ENCODE peak calls at places on chromosome 3, in nine cellular contexts. G is fibroblast of lung, H is uterus, F is foreskin keratinocyte, M is GM20000, Y is omental fat pad, K is fibroblast of pulmonary artery, T is B cell, X is A549. N is an unnamed sample.
A peak's percentile ranks its signal among the peaks of the same experiment; 100 is the strongest.

GRCh38 chr3:195820901-195821300 is 9.2 kb upstream of the MUC4 start:
- DNase-seq in M (no peak), G (no peak), K (no peak), H (no peak), T (no peak), F (no peak), X (no peak), Y (no peak), N (no peak)

GRCh38 chr3:150317469-150317868 is 90.6 kb upstream of the TSC22D2 start:
- DNase-seq in M (no peak), X (peak; percentile 75), F (no peak), G (no peak), H (no peak), T (no peak), K (no peak), Y (no peak), N (no peak)

GRCh38 chr3:126544596-126545281 is 14.0 kb downstream of the C3orf22 start:
- DNase-seq in K (no peak), G (no peak), M (no peak), Y (peak; percentile 20), X (no peak), T (no peak), H (peak; percentile 7), F (no peak), N (no peak)

GRCh38 chr3:129576514-129577345 is 29.7 kb downstream of the PLXND1 start:
- DNase-seq in X (no peak), K (no peak), Y (no peak), F (no peak), H (no peak), T (peak; percentile 92), G (no peak), M (peak; percentile 76), N (no peak)

GRCh38 chr3:112519424-112520001 is 20.2 kb upstream of the BTLA start:
- DNase-seq in H (no peak), Y (no peak), X (peak; percentile 73), T (peak; percentile 56), K (peak; percentile 91), G (peak; percentile 86), M (peak; percentile 58), F (peak; percentile 55), N (peak; percentile 72)

GRCh38 chr3:110199588-110199943 is 862.2 kb upstream of the DPPA4 start:
- DNase-seq in K (no peak), X (no peak), F (no peak), Y (no peak), H (no peak), M (no peak), G (no peak), T (no peak), N (no peak)

GRCh38 chr3:45280227-45280626 is 54.1 kb upstream of the TMEM158 start:
- DNase-seq in M (no peak), G (no peak), F (peak; percentile 11), K (no peak), H (no peak), Y (no peak), T (no peak), X (no peak), N (no peak)

GRCh38 chr3:185153170-185153733 is 392 bp upstream of the C3orf70 start:
- DNase-seq in Y (no peak), M (peak; percentile 62), G (no peak), X (no peak), T (no peak), H (peak; percentile 16), F (no peak), K (no peak), N (no peak)

GRCh38 chr3:142366434-142366833 is 81.4 kb downstream of the XRN1 start:
- DNase-seq in T (no peak), G (no peak), F (no peak), X (peak; percentile 45), Y (no peak), H (no peak), K (peak; percentile 16), M (no peak), N (no peak)

GRCh38 chr3:147370316-147370715 is 36.0 kb downstream of the ZIC4 start:
- DNase-seq in K (no peak), M (no peak), H (no peak), Y (no peak), T (no peak), G (no peak), X (no peak), F (no peak), N (no peak)

GRCh38 chr3:33855884-33856546 is 57.6 kb downstream of the PDCD6IP start:
- DNase-seq in X (no peak), K (peak; percentile 48), T (no peak), H (no peak), Y (no peak), F (peak; percentile 81), M (no peak), G (no peak), N (no peak)

GRCh38 chr3:183698760-183699159 is 1.2 kb downstream of the YEATS2 start:
- DNase-seq in X (no peak), T (peak; percentile 42), K (peak; percentile 40), F (no peak), H (no peak), G (peak; percentile 52), M (peak; percentile 44), Y (no peak), N (no peak)

GRCh38 chr3:88059380-88060160 is 515 bp downstream of the ZNF654 start:
- DNase-seq in K (no peak), M (peak; percentile 25), X (no peak), Y (no peak), H (peak; percentile 24), T (no peak), G (no peak), F (peak; percentile 13), N (no peak)

GRCh38 chr3:149343951-149344350 is 10.5 kb upstream of the TM4SF18 start:
- DNase-seq in T (no peak), X (no peak), G (no peak), F (no peak), Y (no peak), M (no peak), H (no peak), K (no peak), N (no peak)

GRCh38 chr3:38097446-38098375 is 39.2 kb downstream of the ACAA1 start:
- DNase-seq in Y (no peak), H (no peak), T (peak; percentile 37), G (no peak), K (no peak), X (no peak), M (no peak), F (no peak), N (no peak)

GRCh38 chr3:64238971-64239667 is 13.9 kb upstream of the PRICKLE2 start:
- DNase-seq in T (no peak), G (peak; percentile 94), M (no peak), Y (peak; percentile 25), H (peak; percentile 87), F (peak; percentile 87), X (peak; percentile 84), K (peak; percentile 95), N (peak; percentile 90)

GRCh38 chr3:15633159-15633558 is 31.6 kb downstream of the BTD start:
- DNase-seq in H (no peak), T (no peak), F (no peak), G (no peak), Y (no peak), M (no peak), X (no peak), K (no peak), N (no peak)

DNA sequence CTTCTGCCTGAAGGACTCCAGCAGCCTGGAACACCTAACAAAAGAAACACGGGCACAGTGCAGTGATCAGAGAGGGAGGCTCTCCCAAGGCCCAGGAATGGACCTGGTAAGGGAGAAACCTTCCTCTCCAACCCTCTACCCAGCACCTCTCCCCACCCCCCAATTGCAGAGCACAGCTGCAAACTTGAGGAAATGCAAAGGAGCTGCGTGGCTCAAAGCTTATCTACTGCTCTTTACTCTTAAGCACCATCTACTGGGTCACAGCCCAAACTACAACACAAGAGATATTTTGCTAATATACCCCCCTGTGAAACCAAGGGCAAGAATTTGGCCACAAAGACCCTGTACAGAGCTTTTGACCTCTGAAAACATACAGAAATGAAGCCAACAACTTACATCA is 328.3 kb downstream of the OXSM start:
- DNase-seq in M (peak; percentile 27), X (no peak), H (no peak), T (no peak), Y (no peak), F (no peak), G (no peak), K (no peak), N (no peak)
- TF ChIP-seq CTCF in M (no peak), X (no peak), H (no peak), T (no peak), Y (no peak), F (peak; percentile 9), G (no peak), K (no peak), N (no peak)

GRCh38 chr3:13222891-13223573 is 149.8 kb upstream of the IQSEC1 start:
- DNase-seq in T (no peak), X (no peak), G (no peak), M (no peak), Y (no peak), F (no peak), H (no peak), K (no peak), N (no peak)
- TF ChIP-seq CTCF in T (no peak), X (no peak), G (no peak), M (no peak), Y (no peak), F (no peak), H (no peak), K (no peak), N (no peak)

GRCh38 chr3:168544097-168544957 is 448.6 kb upstream of the GOLIM4 start:
- DNase-seq in F (no peak), X (no peak), M (no peak), H (no peak), K (peak; percentile 11), T (no peak), G (peak; percentile 33), Y (no peak), N (no peak)
- TF ChIP-seq CTCF in F (peak; percentile 38), X (no peak), M (no peak), H (no peak), K (peak; percentile 23), T (no peak), G (no peak), Y (no peak), N (no peak)

GRCh38 chr3:62662680-62663079 is 212.5 kb downstream of the CADPS start:
- DNase-seq in F (no peak), K (no peak), X (no peak), Y (no peak), H (no peak), M (no peak), G (no peak), T (no peak), N (no peak)

GRCh38 chr3:62653806-62654205 is 221.4 kb downstream of the CADPS start:
- DNase-seq in K (no peak), T (no peak), G (no peak), Y (no peak), M (no peak), X (no peak), H (no peak), F (no peak), N (no peak)

GRCh38 chr3:62655319-62656063 is 219.7 kb downstream of the CADPS start:
- DNase-seq in K (no peak), M (no peak), X (no peak), H (no peak), T (no peak), Y (no peak), F (no peak), G (no peak), N (no peak)

DNA sequence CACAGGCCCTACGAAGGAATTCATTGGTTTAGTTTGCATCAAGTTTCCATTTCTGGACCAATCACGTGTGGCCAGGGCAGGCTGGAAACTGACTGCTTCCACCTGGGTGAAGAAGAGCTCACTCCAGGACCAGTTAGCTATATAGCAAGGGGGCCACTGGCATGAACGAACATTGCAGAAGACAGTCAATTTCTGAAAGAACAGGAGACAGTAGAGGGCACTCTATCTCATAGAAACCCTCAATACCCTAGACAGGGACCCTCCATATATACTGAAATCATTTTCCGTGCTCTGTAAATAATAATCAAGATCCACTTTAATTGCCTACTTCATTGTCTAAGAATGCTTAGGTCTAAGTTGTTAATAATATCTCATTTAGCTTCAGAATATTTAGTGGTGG is 215.6 kb downstream of the CADPS start:
- DNase-seq in X (no peak), H (no peak), M (no peak), G (no peak), K (no peak), Y (no peak), T (no peak), F (no peak), N (no peak)
- TF ChIP-seq CTCF in X (no peak), H (no peak), M (no peak), G (no peak), K (no peak), Y (no peak), T (no peak), F (peak; percentile 37), N (no peak)

N was measured in astrocyte of the cerebellum.